ENCODE peak calls at places on chromosome 15, in seven cellular contexts. One of them, this sample, is unnamed.

GRCh38 chr15:73822998-73823397 is 50.4 kb upstream of the TBC1D21 start:
- DNase-seq in HepG2: no peak
- DNase-seq in HCT116: no peak
- DNase-seq in GM12878: no peak
- DNase-seq in SK-N-SH: no peak
- DNase-seq in A549: no peak
- DNase-seq in K562: no peak
- DNase-seq in this sample: no peak

GRCh38 chr15:99014803-99015676 is 7.4 kb upstream of the PGPEP1L start:
- DNase-seq in HepG2: peak; percentile 28
- DNase-seq in GM12878: no peak
- DNase-seq in SK-N-SH: peak; percentile 78
- DNase-seq in HCT116: peak; percentile 36
- DNase-seq in A549: peak; percentile 77
- DNase-seq in K562: peak; percentile 51
- DNase-seq in this sample: no peak

GRCh38 chr15:65101418-65101890 is 13.5 kb downstream of the UBAP1L start:
- DNase-seq in GM12878: no peak
- DNase-seq in HepG2: peak; percentile 50
- DNase-seq in K562: peak; percentile 68
- DNase-seq in HCT116: peak; percentile 22
- DNase-seq in A549: peak; percentile 65
- DNase-seq in SK-N-SH: peak; percentile 78
- DNase-seq in this sample: peak; percentile 13

GRCh38 chr15:79543097-79543496 is 111.0 kb downstream of the MINAR1 start:
- DNase-seq in K562: no peak
- DNase-seq in GM12878: no peak
- DNase-seq in SK-N-SH: peak; percentile 15
- DNase-seq in A549: no peak
- DNase-seq in HCT116: no peak
- DNase-seq in HepG2: no peak
- DNase-seq in this sample: no peak

GRCh38 chr15:98124576-98124975 is 164.1 kb downstream of the ARRDC4 start:
- DNase-seq in GM12878: no peak
- DNase-seq in SK-N-SH: no peak
- DNase-seq in HCT116: no peak
- DNase-seq in K562: no peak
- DNase-seq in HepG2: no peak
- DNase-seq in A549: no peak
- DNase-seq in this sample: no peak

GRCh38 chr15:71588746-71589145 is 221.6 kb upstream of the NR2E3 start:
- DNase-seq in HCT116: no peak
- DNase-seq in K562: no peak
- DNase-seq in HepG2: peak; percentile 10
- DNase-seq in GM12878: no peak
- DNase-seq in SK-N-SH: no peak
- DNase-seq in A549: peak; percentile 39
- DNase-seq in this sample: no peak

GRCh38 chr15:94417464-94418293 is 186.3 kb downstream of the MCTP2 start:
- DNase-seq in K562: no peak
- DNase-seq in HepG2: no peak
- DNase-seq in GM12878: no peak
- DNase-seq in HCT116: no peak
- DNase-seq in SK-N-SH: no peak
- DNase-seq in A549: no peak
- DNase-seq in this sample: no peak

GRCh38 chr15:41568350-41569017 is 9.5 kb downstream of the TYRO3 start:
- DNase-seq in HCT116: no peak
- DNase-seq in A549: peak; percentile 20
- DNase-seq in GM12878: no peak
- DNase-seq in SK-N-SH: no peak
- DNase-seq in K562: peak; percentile 76
- DNase-seq in HepG2: peak; percentile 98
- DNase-seq in this sample: no peak

GRCh38 chr15:40470423-40471104 is at the start of gene CHST14:
- DNase-seq in HepG2: peak; percentile 56
- DNase-seq in SK-N-SH: peak; percentile 97
- DNase-seq in A549: peak; percentile 37
- DNase-seq in K562: peak; percentile 77
- DNase-seq in HCT116: no peak
- DNase-seq in GM12878: no peak
- DNase-seq in this sample: no peak

GRCh38 chr15:97502038-97502437 is 458.5 kb upstream of the ARRDC4 start:
- DNase-seq in SK-N-SH: no peak
- DNase-seq in A549: no peak
- DNase-seq in HCT116: no peak
- DNase-seq in GM12878: no peak
- DNase-seq in K562: no peak
- DNase-seq in HepG2: no peak
- DNase-seq in this sample: no peak

GRCh38 chr15:48609486-48609885 is 36.0 kb downstream of the FBN1 start:
- DNase-seq in HepG2: no peak
- DNase-seq in K562: no peak
- DNase-seq in A549: no peak
- DNase-seq in GM12878: no peak
- DNase-seq in HCT116: no peak
- DNase-seq in SK-N-SH: no peak
- DNase-seq in this sample: no peak

GRCh38 chr15:47732243-47732642 is 14.9 kb downstream of the SEMA6D start:
- DNase-seq in HCT116: no peak
- DNase-seq in GM12878: no peak
- DNase-seq in K562: no peak
- DNase-seq in HepG2: no peak
- DNase-seq in A549: no peak
- DNase-seq in SK-N-SH: no peak
- DNase-seq in this sample: no peak

GRCh38 chr15:60423540-60423939 is 25.8 kb upstream of the ANXA2 start:
- DNase-seq in HCT116: peak; percentile 52
- DNase-seq in SK-N-SH: no peak
- DNase-seq in A549: peak; percentile 80
- DNase-seq in HepG2: peak; percentile 44
- DNase-seq in K562: peak; percentile 40
- DNase-seq in GM12878: no peak
- DNase-seq in this sample: no peak

GRCh38 chr15:90211440-90212168 is 10.5 kb downstream of the SEMA4B start:
- DNase-seq in A549: peak; percentile 88
- DNase-seq in SK-N-SH: no peak
- DNase-seq in HepG2: no peak
- DNase-seq in K562: no peak
- DNase-seq in HCT116: peak; percentile 66
- DNase-seq in GM12878: no peak
- DNase-seq in this sample: no peak

GRCh38 chr15:64532921-64533320 is 72.5 kb downstream of the ZNF609 start:
- DNase-seq in GM12878: no peak
- DNase-seq in K562: peak; percentile 33
- DNase-seq in SK-N-SH: no peak
- DNase-seq in A549: no peak
- DNase-seq in HCT116: no peak
- DNase-seq in HepG2: no peak
- DNase-seq in this sample: no peak

GRCh38 chr15:53378096-53378620 is 381.3 kb downstream of the WDR72 start:
- DNase-seq in HepG2: no peak
- DNase-seq in GM12878: no peak
- DNase-seq in K562: no peak
- DNase-seq in SK-N-SH: no peak
- DNase-seq in A549: no peak
- DNase-seq in HCT116: no peak
- DNase-seq in this sample: no peak

GRCh38 chr15:84911879-84912660 is 27.6 kb downstream of the SLC28A1 start:
- DNase-seq in K562: peak; percentile 48
- DNase-seq in HepG2: peak; percentile 89
- DNase-seq in SK-N-SH: no peak
- DNase-seq in A549: peak; percentile 96
- DNase-seq in HCT116: peak; percentile 71
- DNase-seq in GM12878: no peak
- DNase-seq in this sample: no peak

DNA sequence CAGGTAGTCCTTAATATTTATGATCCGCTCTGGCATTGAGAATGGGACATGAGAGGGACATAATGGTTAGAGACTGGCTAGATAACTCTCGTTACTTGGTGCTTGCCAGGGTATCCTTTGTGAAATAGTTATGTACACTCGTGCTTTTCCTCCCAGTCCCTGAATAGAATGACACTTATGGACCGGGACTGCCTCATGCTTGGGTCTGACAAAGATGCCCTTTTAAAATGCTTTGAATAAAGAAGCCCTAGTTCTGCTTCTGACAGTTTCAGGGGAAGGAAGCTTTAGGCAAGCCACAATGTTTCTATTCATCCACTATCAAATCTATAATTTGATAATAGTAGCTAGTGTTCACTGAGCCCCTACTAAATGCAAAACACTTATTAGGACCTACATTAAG is 29.4 kb downstream of the POLR2M start:
- DNase-seq in A549: no peak
- DNase-seq in SK-N-SH: no peak
- DNase-seq in HCT116: no peak
- DNase-seq in HepG2: no peak
- DNase-seq in K562: no peak
- DNase-seq in GM12878: no peak
- DNase-seq in this sample: no peak
- TF ChIP-seq REST in A549: no peak
- TF ChIP-seq REST in SK-N-SH: no peak
- TF ChIP-seq REST in HCT116: no peak
- TF ChIP-seq REST in HepG2: no peak
- TF ChIP-seq REST in K562: no peak
- TF ChIP-seq REST in GM12878: no peak
- TF ChIP-seq REST in this sample: no peak

GRCh38 chr15:25056484-25057429 is 102.0 kb downstream of the SNRPN start:
- DNase-seq in A549: peak; percentile 10
- DNase-seq in K562: peak; percentile 13
- DNase-seq in GM12878: no peak
- DNase-seq in SK-N-SH: no peak
- DNase-seq in HepG2: no peak
- DNase-seq in HCT116: no peak
- DNase-seq in this sample: no peak
- H3K9me3 ChIP-seq in A549: peaks cover 64% of the 10 kb centered on the region
- H3K9me3 ChIP-seq in K562: peaks cover 2% of the 10 kb centered on the region
- H3K9me3 ChIP-seq in GM12878: peaks cover 76% of the 10 kb centered on the region
- H3K9me3 ChIP-seq in SK-N-SH: no peaks in the 10 kb centered on the region
- H3K9me3 ChIP-seq in HepG2: peaks cover 100% of the 10 kb centered on the region
- H3K9me3 ChIP-seq in HCT116: peaks cover 67% of the 10 kb centered on the region
- H3K9me3 ChIP-seq in this sample: peaks cover 67% of the 10 kb centered on the region

DNA sequence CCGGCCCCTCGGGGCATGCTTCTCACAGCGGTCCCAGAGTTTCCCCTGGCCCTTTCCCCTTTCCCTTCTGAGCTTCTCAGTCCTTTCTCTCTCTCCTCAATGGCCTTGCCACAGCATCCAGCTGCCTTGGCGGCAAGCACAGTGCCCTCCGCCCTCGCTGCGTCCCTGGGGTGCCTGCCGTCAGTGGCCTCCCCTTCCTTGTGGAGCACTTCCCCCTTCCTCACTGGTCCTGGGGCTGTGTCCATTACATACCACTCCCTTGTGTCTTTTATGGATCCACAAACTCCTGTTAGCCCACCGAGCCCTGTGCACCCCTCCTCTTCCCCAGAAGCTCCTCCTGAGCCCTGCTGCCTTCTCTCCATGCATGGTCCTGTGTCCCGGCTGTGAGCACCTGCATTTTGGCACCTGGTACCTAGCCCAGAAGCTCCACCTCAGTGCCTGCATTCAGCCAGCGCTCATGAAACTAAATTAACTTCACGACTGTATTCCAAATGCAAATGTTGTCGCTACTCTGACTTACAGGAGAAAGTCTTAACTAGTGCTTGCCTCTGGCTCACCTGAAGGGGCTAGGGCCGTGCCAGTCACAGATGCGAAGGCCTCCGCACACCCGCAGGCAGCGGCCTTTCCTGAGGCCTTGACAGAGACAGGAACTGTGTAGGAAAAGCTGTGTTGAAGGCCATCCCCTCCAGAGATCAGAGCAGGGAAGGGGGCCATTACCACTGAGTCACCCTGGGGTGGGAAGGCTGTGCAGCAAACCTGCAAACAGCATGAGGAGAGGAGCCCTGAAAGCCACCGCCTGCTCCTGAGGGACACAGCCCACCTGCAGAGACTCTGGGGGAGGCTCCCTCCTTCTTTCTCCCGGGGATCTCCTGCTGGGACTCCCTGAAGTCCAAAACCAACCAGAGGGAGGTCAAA is 19.1 kb upstream of the KLF13 start:
- DNase-seq in A549: no peak
- DNase-seq in K562: no peak
- DNase-seq in HepG2: no peak
- DNase-seq in GM12878: no peak
- DNase-seq in HCT116: no peak
- DNase-seq in SK-N-SH: no peak
- DNase-seq in this sample: no peak
- TF ChIP-seq REST in A549: no peak
- TF ChIP-seq REST in K562: no peak
- TF ChIP-seq REST in HepG2: no peak
- TF ChIP-seq REST in GM12878: no peak
- TF ChIP-seq REST in HCT116: no peak
- TF ChIP-seq REST in SK-N-SH: no peak
- TF ChIP-seq REST in this sample: no peak

DNA sequence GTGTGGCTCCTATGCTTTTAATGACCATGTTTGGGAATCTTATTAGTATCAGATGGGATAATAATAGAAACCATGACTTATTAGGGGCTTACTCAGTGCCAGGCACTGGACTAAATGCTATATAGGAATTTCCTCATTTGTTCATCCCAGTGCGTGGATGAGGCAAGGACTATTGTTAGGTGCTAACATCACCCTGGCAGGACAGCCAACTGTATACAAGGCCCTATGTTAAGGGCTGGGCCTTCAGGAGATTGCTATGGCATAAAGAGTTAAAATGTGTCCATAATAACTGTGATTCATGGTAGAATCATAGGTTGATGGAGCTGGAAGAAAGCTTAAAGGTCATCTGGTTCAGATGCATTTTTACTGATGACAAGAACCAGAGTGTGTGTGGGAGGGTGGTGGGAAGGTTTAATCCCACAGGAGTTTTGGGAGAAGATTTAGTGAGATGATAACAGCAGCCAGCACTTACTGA is 4.7 kb upstream of the FEM1B start:
- DNase-seq in HCT116: no peak
- DNase-seq in K562: no peak
- DNase-seq in SK-N-SH: no peak
- DNase-seq in HepG2: no peak
- DNase-seq in A549: peak; percentile 70
- DNase-seq in GM12878: no peak
- DNase-seq in this sample: no peak
- H3K9me3 ChIP-seq in HCT116: no peaks in the 10 kb centered on the region
- H3K9me3 ChIP-seq in K562: no peaks in the 10 kb centered on the region
- H3K9me3 ChIP-seq in SK-N-SH: no peaks in the 10 kb centered on the region
- H3K9me3 ChIP-seq in HepG2: no peaks in the 10 kb centered on the region
- H3K9me3 ChIP-seq in A549: no peaks in the 10 kb centered on the region
- H3K9me3 ChIP-seq in GM12878: no peaks in the 10 kb centered on the region
- H3K9me3 ChIP-seq in this sample: no peaks in the 10 kb centered on the region

DNA sequence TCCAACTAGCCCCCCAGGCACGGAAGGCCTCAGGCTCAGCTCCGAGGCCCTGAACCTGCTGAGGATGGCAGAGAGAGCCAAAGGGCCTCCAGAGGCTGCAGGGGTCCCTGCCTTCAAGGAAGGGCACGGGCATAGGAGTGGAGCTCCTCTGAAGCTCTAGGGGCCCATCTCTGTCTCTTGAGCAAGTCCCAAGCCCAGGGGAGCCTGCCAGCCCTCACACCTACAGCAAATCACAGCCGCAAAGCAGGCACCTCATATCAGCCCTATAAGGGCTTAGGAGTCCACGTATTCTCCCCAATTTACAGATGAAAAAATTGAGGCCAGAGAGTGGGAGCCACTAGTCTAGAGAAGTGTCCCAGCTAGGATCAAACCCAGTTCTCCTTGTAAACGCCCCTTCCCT is 14.2 kb downstream of the PSTPIP1 start:
- DNase-seq in HepG2: no peak
- DNase-seq in SK-N-SH: no peak
- DNase-seq in GM12878: no peak
- DNase-seq in A549: no peak
- DNase-seq in K562: no peak
- DNase-seq in HCT116: no peak
- DNase-seq in this sample: no peak
- TF ChIP-seq REST in HepG2: no peak
- TF ChIP-seq REST in SK-N-SH: no peak
- TF ChIP-seq REST in GM12878: no peak
- TF ChIP-seq REST in A549: no peak
- TF ChIP-seq REST in K562: no peak
- TF ChIP-seq REST in HCT116: no peak
- TF ChIP-seq REST in this sample: no peak

This sample was measured in Panc1.